ENCODE peak calls at places on chromosomes 2 and 18, in eight cellular contexts. D, O, N, B, K, F, M and J are unnamed samples.

GRCh38 chr18:60649816-60650215 is 277.2 kb upstream of the MC4R start:
- DNase-seq in B (no peak), O (no peak), K (no peak), F (no peak), N (peak; percentile 70), D (peak; percentile 54), M (no peak), J (no peak)

GRCh38 chr2:232860593-232861241 is 9.3 kb upstream of the SNORC start:
- DNase-seq in F (no peak), O (no peak), B (no peak), N (no peak), D (no peak), M (no peak), K (no peak), J (no peak)

GRCh38 chr2:105789745-105790466 is 45.2 kb downstream of the NCK2 start:
- DNase-seq in D (no peak), O (no peak), N (no peak), B (peak; percentile 92), F (no peak), M (peak; percentile 55), K (peak; percentile 62), J (peak; percentile 89)

GRCh38 chr2:41926614-41927580 is 120.9 kb upstream of the PKDCC start:
- DNase-seq in K (no peak), M (no peak), B (peak; percentile 52), N (no peak), O (no peak), F (no peak), D (no peak), J (peak; percentile 69)

GRCh38 chr2:12587729-12588522 is 128.8 kb upstream of the TRIB2 start:
- DNase-seq in O (no peak), K (no peak), F (no peak), B (peak; percentile 95), N (no peak), D (no peak), M (no peak), J (no peak)

GRCh38 chr18:457533-457932 is 43.0 kb downstream of the COLEC12 start:
- DNase-seq in B (peak; percentile 38), K (no peak), F (no peak), D (no peak), N (no peak), M (no peak), O (no peak), J (no peak)

GRCh38 chr2:155679647-155680046 is 652.9 kb downstream of the NR4A2 start:
- DNase-seq in K (no peak), D (no peak), M (no peak), N (no peak), B (no peak), F (no peak), O (no peak), J (no peak)

GRCh38 chr2:68779595-68779994 is 45.0 kb downstream of the ARHGAP25 start:
- DNase-seq in M (no peak), K (no peak), B (no peak), O (no peak), N (no peak), F (no peak), D (no peak), J (no peak)

GRCh38 chr2:42852798-42853197 is 60.4 kb upstream of the HAAO start:
- DNase-seq in O (no peak), K (no peak), M (no peak), B (no peak), D (no peak), N (no peak), F (no peak), J (no peak)

GRCh38 chr2:71498261-71498701 is 44.9 kb downstream of the DYSF start:
- DNase-seq in K (no peak), N (no peak), B (peak; percentile 94), D (no peak), O (no peak), M (no peak), F (peak; percentile 64), J (no peak)

GRCh38 chr2:58918138-58918537 is 677.0 kb upstream of the FANCL start:
- DNase-seq in N (no peak), F (no peak), B (peak; percentile 88), M (no peak), D (no peak), O (no peak), K (no peak), J (no peak)

GRCh38 chr2:26555246-26556133 is 77.6 kb upstream of the OTOF start:
- DNase-seq in N (no peak), D (no peak), F (no peak), M (no peak), O (no peak), B (peak; percentile 40), K (no peak), J (peak; percentile 19)

GRCh38 chr2:3307901-3308300 is 69.7 kb downstream of the EIPR1 start:
- DNase-seq in B (no peak), D (no peak), K (no peak), N (no peak), M (no peak), O (no peak), F (no peak), J (no peak)

GRCh38 chr2:235024951-235025773 is 73.3 kb downstream of the SH3BP4 start:
- DNase-seq in F (no peak), D (no peak), B (peak; percentile 75), N (no peak), M (no peak), K (no peak), O (peak; percentile 51), J (no peak)

GRCh38 chr2:39625927-39626270 is 39.8 kb upstream of the TMEM178A start:
- DNase-seq in M (no peak), B (no peak), N (no peak), O (no peak), K (no peak), F (no peak), D (no peak), J (no peak)

GRCh38 chr2:177466337-177467195 is 74.0 kb downstream of the AGPS start:
- DNase-seq in K (no peak), N (no peak), B (no peak), D (no peak), F (no peak), M (no peak), O (no peak), J (no peak)

GRCh38 chr2:221532641-221533040 is 39.5 kb downstream of the EPHA4 start:
- DNase-seq in D (no peak), O (no peak), F (no peak), N (no peak), B (no peak), M (no peak), K (no peak), J (no peak)

GRCh38 chr18:35478520-35479435 is 19.0 kb downstream of the INO80C start:
- DNase-seq in B (peak; percentile 95), F (peak; percentile 95), D (no peak), N (no peak), O (no peak), M (no peak), K (peak; percentile 44), J (no peak)